ENCODE peak calls at places on chromosomes 5 and 9, in four cellular contexts. One of them, this sample, is unnamed.

GRCh38 chr9:133892193-133892920 is 99.8 kb downstream of the VAV2 start:
- DNase-seq in GM23338: no peak
- DNase-seq in fibroblast of lung: no peak
- DNase-seq in CD8-positive, alpha-beta memory T cell: no peak
- DNase-seq in this sample: no peak

GRCh38 chr5:134438641-134439621 is 27.2 kb upstream of the CDKN2AIPNL start:
- DNase-seq in GM23338: peak; percentile 70
- DNase-seq in fibroblast of lung: peak; percentile 96
- DNase-seq in CD8-positive, alpha-beta memory T cell: no peak
- DNase-seq in this sample: peak; percentile 97

GRCh38 chr5:179195561-179196419 is 135.6 kb downstream of the ZNF354C start:
- DNase-seq in GM23338: no peak
- DNase-seq in fibroblast of lung: no peak
- DNase-seq in CD8-positive, alpha-beta memory T cell: no peak
- DNase-seq in this sample: no peak

GRCh38 chr5:170538970-170539586 is 35.3 kb downstream of the KCNIP1 start:
- DNase-seq in GM23338: no peak
- DNase-seq in fibroblast of lung: no peak
- DNase-seq in CD8-positive, alpha-beta memory T cell: no peak
- DNase-seq in this sample: no peak

GRCh38 chr5:172793577-172794488 is 22.8 kb upstream of the DUSP1 start:
- DNase-seq in GM23338: no peak
- DNase-seq in fibroblast of lung: peak; percentile 64
- DNase-seq in CD8-positive, alpha-beta memory T cell: no peak
- DNase-seq in this sample: peak; percentile 70

GRCh38 chr9:131817627-131818026 is 77.8 kb upstream of the RAPGEF1 start:
- DNase-seq in GM23338: no peak
- DNase-seq in fibroblast of lung: no peak
- DNase-seq in CD8-positive, alpha-beta memory T cell: no peak
- DNase-seq in this sample: no peak

GRCh38 chr5:33257807-33258491 is 182.8 kb upstream of the TARS1 start:
- DNase-seq in GM23338: no peak
- DNase-seq in fibroblast of lung: peak; percentile 91
- DNase-seq in CD8-positive, alpha-beta memory T cell: no peak
- DNase-seq in this sample: peak; percentile 90

GRCh38 chr5:78050888-78051287 is 243.6 kb downstream of the AP3B1 start:
- DNase-seq in GM23338: no peak
- DNase-seq in fibroblast of lung: peak; percentile 72
- DNase-seq in CD8-positive, alpha-beta memory T cell: no peak
- DNase-seq in this sample: peak; percentile 52

GRCh38 chr9:76912631-76913275 is 6.8 kb upstream of the PRUNE2 start:
- DNase-seq in GM23338: no peak
- DNase-seq in fibroblast of lung: peak; percentile 87
- DNase-seq in CD8-positive, alpha-beta memory T cell: no peak
- DNase-seq in this sample: peak; percentile 55

GRCh38 chr5:106880656-106881055 is 790.1 kb downstream of the EFNA5 start:
- DNase-seq in GM23338: no peak
- DNase-seq in fibroblast of lung: no peak
- DNase-seq in CD8-positive, alpha-beta memory T cell: no peak
- DNase-seq in this sample: no peak

GRCh38 chr9:127938298-127938690 is 640 bp upstream of the DPM2 start:
- DNase-seq in GM23338: peak; percentile 79
- DNase-seq in fibroblast of lung: no peak
- DNase-seq in CD8-positive, alpha-beta memory T cell: no peak
- DNase-seq in this sample: peak; percentile 33

GRCh38 chr5:111232311-111233049 is 8.3 kb downstream of the CAMK4 start:
- DNase-seq in GM23338: no peak
- DNase-seq in fibroblast of lung: no peak
- DNase-seq in CD8-positive, alpha-beta memory T cell: no peak
- DNase-seq in this sample: no peak

GRCh38 chr9:38060688-38061087 is 8.3 kb downstream of the SHB start:
- DNase-seq in GM23338: no peak
- DNase-seq in fibroblast of lung: no peak
- DNase-seq in CD8-positive, alpha-beta memory T cell: no peak
- DNase-seq in this sample: no peak

GRCh38 chr9:3337515-3337914 is 188.3 kb downstream of the RFX3 start:
- DNase-seq in GM23338: no peak
- DNase-seq in fibroblast of lung: peak; percentile 80
- DNase-seq in CD8-positive, alpha-beta memory T cell: no peak
- DNase-seq in this sample: peak; percentile 75

GRCh38 chr5:139828207-139828895 is 32.7 kb downstream of the PSD2 start:
- DNase-seq in GM23338: no peak
- DNase-seq in fibroblast of lung: no peak
- DNase-seq in CD8-positive, alpha-beta memory T cell: no peak
- DNase-seq in this sample: no peak

GRCh38 chr5:17190799-17191391 is 26.5 kb upstream of the BASP1 start:
- DNase-seq in GM23338: no peak
- DNase-seq in fibroblast of lung: peak; percentile 74
- DNase-seq in CD8-positive, alpha-beta memory T cell: no peak
- DNase-seq in this sample: no peak

GRCh38 chr5:156824800-156825199 is 25.3 kb upstream of the PPP1R2B start:
- DNase-seq in GM23338: peak; percentile 81
- DNase-seq in fibroblast of lung: peak; percentile 33
- DNase-seq in CD8-positive, alpha-beta memory T cell: no peak
- DNase-seq in this sample: peak; percentile 78

GRCh38 chr9:126296687-126297086 is 29.9 kb upstream of the MVB12B start:
- DNase-seq in GM23338: no peak
- DNase-seq in fibroblast of lung: no peak
- DNase-seq in CD8-positive, alpha-beta memory T cell: no peak
- DNase-seq in this sample: no peak

GRCh38 chr9:112378441-112379176 is 1.3 kb upstream of the HSDL2 start:
- DNase-seq in GM23338: no peak
- DNase-seq in fibroblast of lung: peak; percentile 20
- DNase-seq in CD8-positive, alpha-beta memory T cell: no peak
- DNase-seq in this sample: peak; percentile 45

GRCh38 chr5:144198386-144198785 is 27.7 kb downstream of the KCTD16 start:
- DNase-seq in GM23338: no peak
- DNase-seq in fibroblast of lung: peak; percentile 69
- DNase-seq in CD8-positive, alpha-beta memory T cell: no peak
- DNase-seq in this sample: peak; percentile 46

GRCh38 chr5:157977957-157978505 is 119.1 kb upstream of the CLINT1 start:
- DNase-seq in GM23338: no peak
- DNase-seq in fibroblast of lung: no peak
- DNase-seq in CD8-positive, alpha-beta memory T cell: no peak
- DNase-seq in this sample: peak; percentile 19

GRCh38 chr5:153816870-153817269 is 221.8 kb downstream of the FAM114A2 start:
- DNase-seq in GM23338: no peak
- DNase-seq in fibroblast of lung: no peak
- DNase-seq in CD8-positive, alpha-beta memory T cell: no peak
- DNase-seq in this sample: no peak

GRCh38 chr9:7266911-7267555 is 509.3 kb downstream of the KDM4C start:
- DNase-seq in GM23338: no peak
- DNase-seq in fibroblast of lung: no peak
- DNase-seq in CD8-positive, alpha-beta memory T cell: no peak
- DNase-seq in this sample: no peak

GRCh38 chr5:111948517-111948916 is 191.5 kb upstream of the NREP start:
- DNase-seq in GM23338: no peak
- DNase-seq in fibroblast of lung: peak; percentile 99
- DNase-seq in CD8-positive, alpha-beta memory T cell: no peak
- DNase-seq in this sample: peak; percentile 96

GRCh38 chr5:89003563-89004036 is 120.6 kb upstream of the MEF2C start:
- DNase-seq in GM23338: no peak
- DNase-seq in fibroblast of lung: no peak
- DNase-seq in CD8-positive, alpha-beta memory T cell: no peak
- DNase-seq in this sample: no peak

GRCh38 chr9:92969516-92970466 is 22.5 kb downstream of the FGD3 start:
- DNase-seq in GM23338: no peak
- DNase-seq in fibroblast of lung: no peak
- DNase-seq in CD8-positive, alpha-beta memory T cell: no peak
- DNase-seq in this sample: no peak

GRCh38 chr5:28408186-28408585 is 1369.8 kb upstream of the CDH9 start:
- DNase-seq in GM23338: no peak
- DNase-seq in fibroblast of lung: peak; percentile 94
- DNase-seq in CD8-positive, alpha-beta memory T cell: no peak
- DNase-seq in this sample: no peak

GRCh38 chr5:146291421-146292074 is 47.1 kb upstream of the POU4F3 start:
- DNase-seq in GM23338: peak; percentile 82
- DNase-seq in fibroblast of lung: peak; percentile 24
- DNase-seq in CD8-positive, alpha-beta memory T cell: no peak
- DNase-seq in this sample: peak; percentile 65

GRCh38 chr5:6315580-6315979 is 62.8 kb downstream of the MED10 start:
- DNase-seq in GM23338: no peak
- DNase-seq in fibroblast of lung: no peak
- DNase-seq in CD8-positive, alpha-beta memory T cell: no peak
- DNase-seq in this sample: no peak

GRCh38 chr9:12859704-12860251 is 85.0 kb downstream of the LURAP1L start:
- DNase-seq in GM23338: no peak
- DNase-seq in fibroblast of lung: peak; percentile 95
- DNase-seq in CD8-positive, alpha-beta memory T cell: no peak
- DNase-seq in this sample: peak; percentile 95

GRCh38 chr9:133505901-133506652 is 18.7 kb downstream of the MYMK start:
- DNase-seq in GM23338: no peak
- DNase-seq in fibroblast of lung: peak; percentile 41
- DNase-seq in CD8-positive, alpha-beta memory T cell: no peak
- DNase-seq in this sample: peak; percentile 72

GRCh38 chr9:74755999-74756398 is 131.7 kb downstream of the TRPM6 start:
- DNase-seq in GM23338: no peak
- DNase-seq in fibroblast of lung: peak; percentile 18
- DNase-seq in CD8-positive, alpha-beta memory T cell: no peak
- DNase-seq in this sample: no peak

GRCh38 chr5:180343846-180344327 is 9.2 kb downstream of the GFPT2 start:
- DNase-seq in GM23338: no peak
- DNase-seq in fibroblast of lung: no peak
- DNase-seq in CD8-positive, alpha-beta memory T cell: no peak
- DNase-seq in this sample: peak; percentile 90

GRCh38 chr9:83330207-83331196 is 207.7 kb downstream of the FRMD3 start:
- DNase-seq in GM23338: peak; percentile 41
- DNase-seq in fibroblast of lung: no peak
- DNase-seq in CD8-positive, alpha-beta memory T cell: no peak
- DNase-seq in this sample: peak; percentile 6

GRCh38 chr5:55437859-55438206 is 96.9 kb downstream of the PLPP1 start:
- DNase-seq in GM23338: no peak
- DNase-seq in fibroblast of lung: no peak
- DNase-seq in CD8-positive, alpha-beta memory T cell: no peak
- DNase-seq in this sample: no peak

GRCh38 chr9:126661521-126662251 is 48.0 kb downstream of the LMX1B start:
- DNase-seq in GM23338: peak; percentile 93
- DNase-seq in fibroblast of lung: peak; percentile 20
- DNase-seq in CD8-positive, alpha-beta memory T cell: no peak
- DNase-seq in this sample: peak; percentile 16

GRCh38 chr5:132301341-132302274 is 7.4 kb downstream of the SLC22A4 start:
- DNase-seq in GM23338: no peak
- DNase-seq in fibroblast of lung: no peak
- DNase-seq in CD8-positive, alpha-beta memory T cell: no peak
- DNase-seq in this sample: no peak

GRCh38 chr9:90870646-90871326 is 69.2 kb downstream of the SYK start:
- DNase-seq in GM23338: peak; percentile 62
- DNase-seq in fibroblast of lung: peak; percentile 20
- DNase-seq in CD8-positive, alpha-beta memory T cell: peak; percentile 29
- DNase-seq in this sample: peak; percentile 61

GRCh38 chr5:102911973-102912372 is 156.9 kb downstream of the PAM start:
- DNase-seq in GM23338: no peak
- DNase-seq in fibroblast of lung: peak; percentile 84
- DNase-seq in CD8-positive, alpha-beta memory T cell: no peak
- DNase-seq in this sample: peak; percentile 76

GRCh38 chr5:78586251-78586650 is 62.3 kb downstream of the LHFPL2 start:
- DNase-seq in GM23338: no peak
- DNase-seq in fibroblast of lung: peak; percentile 100
- DNase-seq in CD8-positive, alpha-beta memory T cell: no peak
- DNase-seq in this sample: peak; percentile 98

GRCh38 chr5:1161832-1162229 is 39.6 kb upstream of the SLC6A19 start:
- DNase-seq in GM23338: no peak
- DNase-seq in fibroblast of lung: no peak
- DNase-seq in CD8-positive, alpha-beta memory T cell: no peak
- DNase-seq in this sample: no peak

GRCh38 chr5:1162276-1162675 is 39.1 kb upstream of the SLC6A19 start:
- DNase-seq in GM23338: no peak
- DNase-seq in fibroblast of lung: no peak
- DNase-seq in CD8-positive, alpha-beta memory T cell: no peak
- DNase-seq in this sample: no peak

GRCh38 chr5:1163366-1163765 is 38.0 kb upstream of the SLC6A19 start:
- DNase-seq in GM23338: no peak
- DNase-seq in fibroblast of lung: no peak
- DNase-seq in CD8-positive, alpha-beta memory T cell: no peak
- DNase-seq in this sample: no peak

GRCh38 chr5:1163879-1164278 is 37.5 kb upstream of the SLC6A19 start:
- DNase-seq in GM23338: no peak
- DNase-seq in fibroblast of lung: no peak
- DNase-seq in CD8-positive, alpha-beta memory T cell: no peak
- DNase-seq in this sample: no peak

GRCh38 chr5:1162729-1163128 is 38.7 kb upstream of the SLC6A19 start:
- DNase-seq in GM23338: no peak
- DNase-seq in fibroblast of lung: no peak
- DNase-seq in CD8-positive, alpha-beta memory T cell: no peak
- DNase-seq in this sample: no peak
- H3K27me3 ChIP-seq in GM23338: no peaks in the 10 kb centered on the region
- H3K27me3 ChIP-seq in fibroblast of lung: no peaks in the 10 kb centered on the region
- H3K27me3 ChIP-seq in CD8-positive, alpha-beta memory T cell: peaks cover 8% of the 10 kb centered on the region
- H3K27me3 ChIP-seq in this sample: no peaks in the 10 kb centered on the region

GRCh38 chr9:85243921-85244320 is 497.8 kb downstream of the AGTPBP1 start:
- DNase-seq in GM23338: no peak
- DNase-seq in fibroblast of lung: no peak
- DNase-seq in CD8-positive, alpha-beta memory T cell: no peak
- DNase-seq in this sample: no peak
- H3K27me3 ChIP-seq in GM23338: no peaks in the 10 kb centered on the region
- H3K27me3 ChIP-seq in fibroblast of lung: no peaks in the 10 kb centered on the region
- H3K27me3 ChIP-seq in CD8-positive, alpha-beta memory T cell: no peaks in the 10 kb centered on the region
- H3K27me3 ChIP-seq in this sample: peaks cover 40% of the 10 kb centered on the region

DNA sequence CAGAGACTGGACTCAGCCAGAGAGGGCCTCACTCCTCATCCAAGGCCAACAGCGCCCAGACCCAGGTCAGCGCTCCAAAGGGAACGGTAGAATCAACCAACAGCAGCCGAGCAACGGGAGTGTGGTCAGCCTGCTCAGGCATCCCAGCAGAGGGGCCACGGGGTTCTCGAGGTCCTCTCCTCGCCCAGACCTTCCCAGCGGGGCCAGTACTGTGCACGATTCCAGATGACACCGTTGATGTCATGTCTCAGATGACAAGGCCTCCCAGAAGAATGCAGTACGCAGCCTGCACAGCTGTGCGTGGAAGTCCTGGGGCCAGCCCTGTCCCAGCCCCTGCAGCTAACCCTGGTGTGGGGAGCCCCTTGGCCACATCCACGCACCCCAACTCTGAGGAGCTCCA is 141.0 kb upstream of the PPP1R26 start:
- DNase-seq in GM23338: no peak
- DNase-seq in fibroblast of lung: no peak
- DNase-seq in CD8-positive, alpha-beta memory T cell: no peak
- DNase-seq in this sample: no peak
- H3K27me3 ChIP-seq in GM23338: no peaks in the 10 kb centered on the region
- H3K27me3 ChIP-seq in fibroblast of lung: no peaks in the 10 kb centered on the region
- H3K27me3 ChIP-seq in CD8-positive, alpha-beta memory T cell: no peaks in the 10 kb centered on the region
- H3K27me3 ChIP-seq in this sample: peaks cover 12% of the 10 kb centered on the region

GRCh38 chr5:1765880-1766235 is 33.8 kb downstream of the MRPL36 start:
- DNase-seq in GM23338: no peak
- DNase-seq in fibroblast of lung: no peak
- DNase-seq in CD8-positive, alpha-beta memory T cell: no peak
- DNase-seq in this sample: no peak

GRCh38 chr5:1763548-1763911 is 36.1 kb downstream of the MRPL36 start:
- DNase-seq in GM23338: peak; percentile 76
- DNase-seq in fibroblast of lung: peak; percentile 45
- DNase-seq in CD8-positive, alpha-beta memory T cell: no peak
- DNase-seq in this sample: peak; percentile 85

GRCh38 chr5:1765141-1765879 is 34.3 kb downstream of the MRPL36 start:
- DNase-seq in GM23338: no peak
- DNase-seq in fibroblast of lung: no peak
- DNase-seq in CD8-positive, alpha-beta memory T cell: no peak
- DNase-seq in this sample: no peak

GRCh38 chr5:1763960-1764605 is 35.6 kb downstream of the MRPL36 start:
- DNase-seq in GM23338: no peak
- DNase-seq in fibroblast of lung: no peak
- DNase-seq in CD8-positive, alpha-beta memory T cell: no peak
- DNase-seq in this sample: peak; percentile 16

GRCh38 chr5:1764606-1764960 is 35.1 kb downstream of the MRPL36 start:
- DNase-seq in GM23338: no peak
- DNase-seq in fibroblast of lung: no peak
- DNase-seq in CD8-positive, alpha-beta memory T cell: no peak
- DNase-seq in this sample: no peak
- H3K27me3 ChIP-seq in GM23338: no peaks in the 10 kb centered on the region
- H3K27me3 ChIP-seq in fibroblast of lung: no peaks in the 10 kb centered on the region
- H3K27me3 ChIP-seq in CD8-positive, alpha-beta memory T cell: no peaks in the 10 kb centered on the region
- H3K27me3 ChIP-seq in this sample: peaks cover 17% of the 10 kb centered on the region